ENCODE peak calls at places on chromosome 1, in four cellular contexts. Z, A, N and V are unnamed samples.

GRCh38 chr1:192974701-192975100 is 84.5 kb downstream of the UCHL5 start:
- DNase-seq in Z (no peak), A (no peak), N (no peak), V (no peak)

GRCh38 chr1:204115128-204115527 is 36.7 kb downstream of the ETNK2 start:
- DNase-seq in Z (no peak), A (no peak), N (no peak), V (no peak)

GRCh38 chr1:55352080-55352800 is 137.1 kb upstream of the USP24 start:
- DNase-seq in Z (no peak), A (no peak), N (no peak), V (no peak)

GRCh38 chr1:99978218-99978617 is 8.4 kb downstream of the SLC35A3 start:
- DNase-seq in Z (no peak), A (no peak), N (no peak), V (no peak)

GRCh38 chr1:113783254-113784103 is 24.2 kb upstream of the PHTF1 start:
- DNase-seq in Z (no peak), A (no peak), N (peak; percentile 90), V (peak; percentile 44)

GRCh38 chr1:66206563-66207154 is 327.3 kb upstream of the SGIP1 start:
- DNase-seq in Z (no peak), A (no peak), N (no peak), V (no peak)

GRCh38 chr1:204306076-204306475 is 53.7 kb downstream of the PLEKHA6 start:
- DNase-seq in Z (no peak), A (no peak), N (no peak), V (no peak)

GRCh38 chr1:118100686-118101300 is 84.2 kb downstream of the SPAG17 start:
- DNase-seq in Z (no peak), A (no peak), N (no peak), V (no peak)

GRCh38 chr1:91731815-91732214 is 154.1 kb downstream of the TGFBR3 start:
- DNase-seq in Z (peak; percentile 50), A (no peak), N (no peak), V (no peak)

GRCh38 chr1:33634806-33635205 is 162.4 kb downstream of the ZSCAN20 start:
- DNase-seq in Z (no peak), A (peak; percentile 14), N (peak; percentile 13), V (peak; percentile 17)

GRCh38 chr1:167455786-167456446 is 62.4 kb downstream of the CD247 start:
- DNase-seq in Z (no peak), A (no peak), N (no peak), V (no peak)

GRCh38 chr1:171868217-171868616 is 26.9 kb downstream of the DNM3 start:
- DNase-seq in Z (no peak), A (no peak), N (no peak), V (no peak)

GRCh38 chr1:181324797-181325616 is 158.3 kb upstream of the CACNA1E start:
- DNase-seq in Z (no peak), A (no peak), N (no peak), V (no peak)

GRCh38 chr1:228284148-228284495 is 76.3 kb downstream of the OBSCN start:
- DNase-seq in Z (no peak), A (no peak), N (no peak), V (no peak)

GRCh38 chr1:47388548-47389238 is 27.4 kb upstream of the FOXE3 start:
- DNase-seq in Z (no peak), A (peak; percentile 62), N (peak; percentile 16), V (peak; percentile 73)

GRCh38 chr1:27348861-27349783 is 7.3 kb downstream of the SYTL1 start:
- DNase-seq in Z (peak; percentile 72), A (no peak), N (no peak), V (peak; percentile 73)

GRCh38 chr1:91856996-91857395 is 29.0 kb downstream of the TGFBR3 start:
- DNase-seq in Z (no peak), A (no peak), N (no peak), V (no peak)

GRCh38 chr1:21577324-21577723 is 68.1 kb downstream of the ALPL start:
- DNase-seq in Z (no peak), A (no peak), N (no peak), V (no peak)

GRCh38 chr1:59128784-59129227 is 168.1 kb upstream of the FGGY start:
- DNase-seq in Z (no peak), A (no peak), N (no peak), V (no peak)

GRCh38 chr1:26618561-26618960 is 77.3 kb upstream of the ARID1A start:
- DNase-seq in Z (no peak), A (no peak), N (no peak), V (no peak)

GRCh38 chr1:116832268-116832931 is 77.3 kb upstream of the PTGFRN start:
- DNase-seq in Z (no peak), A (no peak), N (no peak), V (no peak)

GRCh38 chr1:236407059-236407458 is 13.0 kb downstream of the EDARADD start:
- DNase-seq in Z (no peak), A (no peak), N (no peak), V (no peak)

GRCh38 chr1:217805792-217806191 is 174.6 kb downstream of the SPATA17 start:
- DNase-seq in Z (no peak), A (no peak), N (no peak), V (no peak)

GRCh38 chr1:155974208-155975165 is 3.9 kb downstream of the ARHGEF2 start:
- DNase-seq in Z (peak; percentile 44), A (no peak), N (no peak), V (no peak)

GRCh38 chr1:15835205-15835740 is 12.2 kb upstream of the SPEN start:
- DNase-seq in Z (no peak), A (peak; percentile 27), N (no peak), V (peak; percentile 52)
- TF ChIP-seq POLR2AphosphoS5 in Z (no peak), A (peak; percentile 3), N (peak; percentile 15), V (no peak)

GRCh38 chr1:18946550-18947381 is 9.7 kb downstream of the IFFO2 start:
- DNase-seq in Z (no peak), A (no peak), N (no peak), V (no peak)
- H3K27ac ChIP-seq in Z (peak overlapping the region; percentile 83), A (peak overlapping the region; percentile 36), N (no peak overlapping the region), V (peak overlapping the region; percentile 53)

DNA sequence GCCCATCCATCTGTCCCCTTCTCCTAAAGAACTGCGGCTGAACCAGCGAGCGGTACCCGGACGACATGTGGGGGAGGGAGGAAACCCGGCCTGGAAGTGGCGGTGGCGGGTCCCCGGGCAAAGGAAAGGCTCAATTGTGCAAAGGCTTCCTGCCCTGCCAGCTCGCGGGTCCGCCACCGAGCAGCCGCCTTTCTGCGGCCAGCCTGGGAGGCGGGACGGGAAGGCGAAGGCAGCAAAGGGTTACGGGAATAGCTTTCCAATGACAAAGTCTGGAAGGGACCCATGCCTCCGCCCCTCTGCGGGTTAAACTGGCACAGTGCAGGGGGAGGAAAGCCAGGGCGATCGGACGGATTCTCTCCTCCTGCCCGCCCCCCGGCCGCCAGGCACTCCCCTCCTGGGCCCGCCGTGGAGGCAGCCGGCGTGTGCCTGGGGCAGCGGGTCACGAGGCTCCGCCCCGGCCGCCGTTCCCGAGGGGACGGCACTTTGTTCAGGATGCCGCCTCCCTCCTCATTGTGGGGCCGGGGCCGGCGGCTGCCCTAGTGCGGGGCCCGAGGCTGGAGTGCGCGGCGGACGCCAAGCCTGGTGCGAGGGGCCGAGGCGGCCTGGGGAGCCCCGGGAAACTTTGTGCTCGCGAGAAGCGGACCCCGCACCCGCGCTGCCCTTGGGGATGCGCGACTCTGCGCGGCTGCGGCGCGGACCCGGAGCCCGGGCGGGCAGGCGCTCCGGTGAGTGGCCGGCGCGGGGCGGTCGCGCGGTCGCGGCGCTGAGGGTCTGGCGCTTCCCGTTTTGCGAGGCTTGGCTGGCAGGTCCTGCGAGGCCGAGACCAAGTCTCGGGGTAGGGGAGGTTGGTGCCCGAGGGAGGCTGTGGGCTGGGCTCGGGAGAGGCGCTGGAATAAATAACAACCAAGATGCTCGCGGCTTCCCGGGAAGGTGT is at the start of gene NAV1:
- DNase-seq in Z (peak; percentile 43), A (no peak), N (peak; percentile 14), V (peak; percentile 56)
- H3K4me3 ChIP-seq in Z (peak within 1 kb of the TSS; percentile 76), A (peak within 1 kb of the TSS; percentile 13), N (peak within 1 kb of the TSS; percentile 26), V (peak within 1 kb of the TSS; percentile 57)

DNA sequence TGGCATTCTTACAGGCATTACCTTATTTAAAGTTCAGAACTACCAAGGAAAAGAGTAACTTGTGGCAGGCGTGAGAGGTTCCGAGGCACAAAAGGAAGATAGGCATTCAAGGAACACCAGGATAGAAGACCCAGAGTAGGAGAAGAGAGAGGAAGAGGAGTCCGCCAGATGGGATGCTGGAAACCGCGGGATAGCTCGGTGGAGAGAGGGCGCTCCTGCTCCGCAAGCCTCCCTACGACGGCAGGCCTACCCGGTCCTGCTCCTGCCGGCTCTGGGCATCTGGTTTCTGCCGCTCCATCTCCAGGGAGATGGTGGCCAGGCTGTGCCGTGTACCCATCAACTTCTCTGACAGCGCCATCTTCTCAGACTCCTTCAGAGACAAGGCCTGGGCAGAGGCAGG is 5.4 kb upstream of the NBPF1 start:
- DNase-seq in Z (peak; percentile 18), A (no peak), N (no peak), V (peak; percentile 33)
- TF ChIP-seq POLR2AphosphoS5 in Z (no peak), A (no peak), N (no peak), V (no peak)

DNA sequence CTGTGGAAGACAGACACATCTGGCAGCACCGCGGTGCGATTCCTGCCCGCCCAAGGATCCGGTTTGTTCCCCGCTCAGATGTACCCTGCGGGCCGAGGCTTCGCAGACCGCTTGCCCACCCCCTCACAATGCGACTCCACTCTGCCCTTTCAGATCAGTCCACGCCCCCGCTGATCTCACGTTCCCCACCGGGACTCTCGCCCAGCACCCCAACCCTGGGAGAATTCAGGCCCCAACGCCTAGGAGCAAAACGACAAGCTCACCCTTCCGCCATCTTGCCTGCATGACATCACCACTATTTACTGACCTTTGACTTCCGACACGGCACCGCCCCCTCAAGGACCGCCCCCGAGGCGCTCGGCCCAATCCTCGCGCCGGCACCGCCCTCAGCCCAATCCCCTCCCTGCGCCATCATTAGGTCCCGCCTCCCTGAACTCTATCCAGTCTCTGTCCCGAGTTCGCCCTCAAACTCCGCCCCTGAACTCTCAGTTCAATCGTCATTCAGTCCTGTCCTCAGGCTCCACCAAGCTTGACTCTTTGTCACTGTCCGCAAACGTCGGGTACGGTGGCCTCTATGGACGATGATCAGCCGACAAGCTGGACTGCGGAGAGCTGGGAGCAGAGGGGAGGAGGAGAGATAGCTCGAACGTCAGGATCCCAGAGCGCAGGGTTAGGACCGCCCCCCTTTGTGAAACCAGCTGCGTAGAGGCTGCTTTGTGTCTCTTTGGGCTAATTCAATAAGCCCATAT is at the start of gene BSDC1:
- DNase-seq in Z (peak; percentile 99), A (peak; percentile 99), N (peak; percentile 99), V (peak; percentile 99)
- H3K27ac ChIP-seq in Z (peak within 1 kb of the TSS; percentile 99), A (peak within 1 kb of the TSS; percentile 96), N (peak within 1 kb of the TSS; percentile 73), V (peak within 1 kb of the TSS; percentile 91)

DNA sequence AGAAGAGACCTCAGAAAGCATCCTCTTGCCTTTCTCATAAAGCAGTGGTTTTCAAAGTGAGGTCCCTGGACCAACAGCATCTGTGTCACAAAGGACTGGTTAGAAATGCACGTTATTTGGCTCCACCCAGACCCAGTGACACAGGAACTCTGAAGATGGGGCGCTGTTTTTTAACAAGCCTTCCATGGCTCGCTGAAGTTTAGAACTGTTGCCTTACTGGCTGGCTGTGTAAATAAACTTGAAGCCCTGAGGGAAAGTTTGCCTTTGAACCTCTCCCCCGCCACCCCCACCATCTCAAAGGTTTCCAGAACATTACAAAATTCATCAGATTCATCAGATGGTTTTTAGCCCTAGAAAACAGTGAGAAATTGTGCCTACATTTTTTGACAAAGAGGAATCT is 21.8 kb upstream of the IKBKE start:
- DNase-seq in Z (no peak), A (no peak), N (no peak), V (no peak)
- H3K4me3 ChIP-seq in Z (no peak overlapping the region), A (no peak overlapping the region), N (no peak overlapping the region), V (no peak overlapping the region)